ENCODE peak calls at places on chromosomes 1 and 21, in four cellular contexts. P is amniotic stem cell, E is nephron progenitor cell, Y is activated T-cell treated with anti-CD3 and anti-CD28 coated beads for 48 hours. T is an unnamed sample.

GRCh38 chr1:151311589-151312331 is 15.5 kb downstream of the PI4KB start:
- DNase-seq in P (peak), E (no peak), Y (peak), T (no peak)

GRCh38 chr1:28288487-28288886 is 29.2 kb downstream of the SESN2 start:
- DNase-seq in P (no peak), E (no peak), Y (no peak), T (no peak)

GRCh38 chr1:245370905-245371581 is 216.3 kb downstream of the KIF26B start:
- DNase-seq in P (no peak), E (no peak), Y (no peak), T (no peak)

GRCh38 chr1:7515896-7516295 is 255.2 kb upstream of the VAMP3 start:
- DNase-seq in P (no peak), E (no peak), Y (no peak), T (no peak)

GRCh38 chr1:187445066-187445465 is 616.3 kb downstream of the PLA2G4A start:
- DNase-seq in P (no peak), E (no peak), Y (no peak), T (no peak)

GRCh38 chr1:116679828-116680628 is 12.5 kb upstream of the IGSF3 start:
- DNase-seq in P (no peak), E (no peak), Y (no peak), T (no peak)

GRCh38 chr1:219577331-219577730 is 35.6 kb downstream of the ZC3H11B start:
- DNase-seq in P (no peak), E (no peak), Y (no peak), T (no peak)

GRCh38 chr21:27423906-27424595 is 457.2 kb upstream of the ADAMTS5 start:
- DNase-seq in P (no peak), E (no peak), Y (no peak), T (no peak)

GRCh38 chr1:31148409-31148808 is 82.9 kb upstream of the PUM1 start:
- DNase-seq in P (no peak), E (no peak), Y (no peak), T (no peak)

GRCh38 chr21:31788581-31788980 is 56.7 kb upstream of the SCAF4 start:
- DNase-seq in P (no peak), E (no peak), Y (no peak), T (no peak)

GRCh38 chr1:180494370-180494769 is 8.0 kb downstream of the ACBD6 start:
- DNase-seq in P (no peak), E (no peak), Y (no peak), T (no peak)

GRCh38 chr1:185445594-185445993 is 128.6 kb upstream of the IVNS1ABP start:
- DNase-seq in P (no peak), E (no peak), Y (no peak), T (no peak)

GRCh38 chr1:21022279-21023040 is 154.2 kb downstream of the EIF4G3 start:
- DNase-seq in P (peak), E (no peak), Y (no peak), T (peak)

GRCh38 chr1:155168456-155169210 is 4.5 kb downstream of the KRTCAP2 start:
- DNase-seq in P (no peak), E (no peak), Y (no peak), T (no peak)

GRCh38 chr1:53104289-53104913 is 38.0 kb downstream of the SLC1A7 start:
- DNase-seq in P (no peak), E (no peak), Y (no peak), T (no peak)

GRCh38 chr21:21406918-21407317 is 408.7 kb downstream of the NCAM2 start:
- DNase-seq in P (no peak), E (no peak), Y (no peak), T (no peak)

GRCh38 chr1:218674280-218674773 is 329.2 kb downstream of the TGFB2 start:
- DNase-seq in P (no peak), E (peak), Y (no peak), T (no peak)

GRCh38 chr1:151935154-151935553 is 25.8 kb upstream of the THEM4 start:
- DNase-seq in P (no peak), E (no peak), Y (no peak), T (no peak)

GRCh38 chr1:54027848-54028247 is 9.9 kb upstream of the LDLRAD1 start:
- DNase-seq in P (no peak), E (no peak), Y (no peak), T (no peak)